ENCODE peak calls at places on chromosome 16, in nine cellular contexts. P is PC-3, L is endothelial cell, T is nephron progenitor cell, K is kidney, O is Calu3, S is body of pancreas, B is transverse colon, H is choroid plexus epithelial cell. Q is an unnamed sample.

GRCh38 chr16:149024-149675 is 3.3 kb upstream of the HBZ start:
- DNase-seq in P (no peak), L (no peak), T (no peak), K (no peak), O (no peak), S (no peak), B (no peak), H (peak; percentile 30), Q (no peak)

GRCh38 chr16:70254095-70254964 is 2.6 kb upstream of the EXOSC6 start:
- DNase-seq in P (no peak), L (no peak), T (no peak), K (no peak), O (no peak), S (no peak), B (no peak), H (peak; percentile 77), Q (no peak)

GRCh38 chr16:4505356-4506153 is 29.4 kb downstream of the HMOX2 start:
- DNase-seq in P (no peak), L (no peak), T (no peak), K (no peak), O (no peak), S (no peak), B (peak; percentile 67), H (no peak), Q (no peak)

GRCh38 chr16:70730016-70730415 is 44.2 kb upstream of the MTSS2 start:
- DNase-seq in P (no peak), L (no peak), T (no peak), K (no peak), O (no peak), S (no peak), B (no peak), H (no peak), Q (no peak)

GRCh38 chr16:56617212-56618085 is 8.1 kb upstream of the MT1E start:
- DNase-seq in P (no peak), L (no peak), T (peak; percentile 67), K (peak; percentile 93), O (no peak), S (peak; percentile 79), B (peak; percentile 70), H (peak; percentile 83), Q (peak; percentile 85)

GRCh38 chr16:46927273-46927672 is 43.1 kb downstream of the GPT2 start:
- DNase-seq in P (no peak), L (no peak), T (no peak), K (peak; percentile 48), O (no peak), S (no peak), B (no peak), H (no peak), Q (no peak)

GRCh38 chr16:752008-752315 is 8.6 kb upstream of the MSLN start:
- DNase-seq in P (no peak), L (no peak), T (no peak), K (no peak), O (no peak), S (no peak), B (no peak), H (no peak), Q (peak; percentile 59)

GRCh38 chr16:73082608-73083007 is 34.7 kb upstream of the ZFHX3 start:
- DNase-seq in P (peak; percentile 82), L (no peak), T (no peak), K (no peak), O (no peak), S (no peak), B (no peak), H (peak; percentile 94), Q (no peak)

GRCh38 chr16:745739-746138 is 4.9 kb upstream of the CIAO3 start:
- DNase-seq in P (no peak), L (peak; percentile 62), T (peak; percentile 73), K (no peak), O (peak; percentile 74), S (no peak), B (no peak), H (no peak), Q (peak; percentile 92)

GRCh38 chr16:29943846-29944669 is 17.8 kb upstream of the TMEM219 start:
- DNase-seq in P (peak; percentile 95), L (no peak), T (peak; percentile 28), K (no peak), O (peak; percentile 82), S (peak; percentile 70), B (peak; percentile 79), H (peak; percentile 96), Q (peak; percentile 90)

GRCh38 chr16:11493531-11493929 is 93.2 kb downstream of the LITAF start:
- DNase-seq in P (no peak), L (no peak), T (no peak), K (no peak), O (no peak), S (no peak), B (no peak), H (no peak), Q (no peak)

GRCh38 chr16:89031715-89032659 is 55.0 kb upstream of the CBFA2T3 start:
- DNase-seq in P (no peak), L (no peak), T (no peak), K (peak; percentile 64), O (peak; percentile 42), S (no peak), B (peak; percentile 56), H (no peak), Q (no peak)

GRCh38 chr16:55754056-55754455 is 78.8 kb downstream of the CES1 start:
- DNase-seq in P (no peak), L (no peak), T (no peak), K (no peak), O (no peak), S (no peak), B (no peak), H (no peak), Q (no peak)

GRCh38 chr16:53085539-53086450 is 31.0 kb downstream of the CHD9 start:
- DNase-seq in P (no peak), L (no peak), T (no peak), K (no peak), O (no peak), S (no peak), B (no peak), H (peak; percentile 28), Q (peak; percentile 41)

GRCh38 chr16:12239953-12240485 is 263.5 kb downstream of the SNX29 start:
- DNase-seq in P (no peak), L (no peak), T (no peak), K (no peak), O (no peak), S (no peak), B (no peak), H (peak; percentile 66), Q (no peak)

DNA sequence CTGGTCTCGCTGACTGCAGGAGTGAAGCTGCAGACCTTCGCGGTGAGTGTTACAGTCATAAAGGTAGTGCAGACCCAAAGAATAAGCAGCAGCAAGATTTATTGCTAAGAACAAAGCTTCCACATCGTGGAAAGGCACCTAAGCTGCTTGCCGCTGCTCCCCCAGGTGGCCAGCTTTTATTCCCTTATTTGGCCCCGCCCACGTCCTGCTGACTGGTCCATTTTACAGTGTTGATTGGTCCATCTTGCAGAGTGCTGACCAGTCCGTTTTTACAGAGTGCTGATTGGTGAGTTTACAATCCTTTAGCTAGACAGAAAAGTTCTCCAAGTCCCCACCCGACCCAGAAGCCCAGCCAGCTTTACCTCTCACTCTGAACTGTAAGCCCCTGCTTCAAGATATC is 227.8 kb downstream of the ABCC12 start:
- DNase-seq in P (peak; percentile 11), L (no peak), T (no peak), K (no peak), O (peak; percentile 12), S (no peak), B (no peak), H (no peak), Q (peak; percentile 65)
- TF ChIP-seq CTCF in P (peak; percentile 26), L (no peak), T (no peak), K (no peak), O (no peak), S (no peak), B (no peak), H (no peak), Q (no peak)

DNA sequence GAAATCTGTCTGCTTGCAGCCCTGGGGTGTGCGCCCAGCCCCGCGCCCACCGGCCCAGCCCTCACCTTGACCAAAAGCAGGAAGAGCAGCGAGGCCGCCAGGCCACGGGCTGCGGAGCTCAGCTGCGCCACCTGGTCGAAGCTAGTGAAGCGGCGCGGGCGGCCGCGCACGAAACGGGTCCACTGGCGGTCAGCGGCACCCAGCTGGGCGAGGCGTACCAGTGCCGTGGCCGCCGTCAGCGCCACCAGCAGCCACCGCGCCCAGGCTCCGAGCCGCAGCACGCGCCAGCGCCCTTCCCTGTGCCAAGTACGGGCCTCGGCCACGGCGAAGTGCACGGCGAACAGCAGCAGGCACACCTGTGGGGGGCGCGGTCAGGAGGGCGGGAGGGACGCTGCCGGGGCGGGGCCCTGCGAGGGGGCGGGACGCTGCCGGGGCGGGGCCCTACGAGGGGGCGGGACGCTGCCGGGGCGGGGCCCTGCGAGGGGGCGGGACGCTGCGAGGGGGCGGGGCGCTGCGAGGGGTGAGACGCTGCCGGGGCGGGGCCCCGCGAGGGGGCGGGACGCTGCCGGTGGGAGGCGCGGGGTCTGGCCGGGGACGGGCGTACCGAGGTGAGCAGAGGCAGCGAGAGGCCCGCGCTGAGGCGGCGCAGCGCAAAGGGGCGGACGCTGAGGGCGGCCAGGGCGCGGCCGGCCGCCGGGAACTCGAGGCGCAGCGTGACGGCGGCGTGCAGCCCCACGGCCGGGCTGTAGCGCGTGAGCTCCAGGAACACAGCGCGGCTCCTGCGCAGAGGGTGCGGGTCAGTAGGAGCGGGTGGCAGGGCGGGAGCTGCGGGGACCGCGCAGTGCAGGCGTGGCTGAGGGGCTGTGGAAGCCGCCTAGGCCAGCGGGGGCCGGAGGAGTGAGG is 43.3 kb downstream of the TSC2 start:
- DNase-seq in P (peak; percentile 84), L (peak; percentile 89), T (peak; percentile 96), K (peak; percentile 95), O (peak; percentile 82), S (peak; percentile 93), B (peak; percentile 93), H (peak; percentile 73), Q (peak; percentile 97)
- TF ChIP-seq CTCF in P (peak; percentile 55), L (peak; percentile 13), T (peak; percentile 34), K (peak; percentile 28), O (no peak), S (peak; percentile 21), B (peak; percentile 29), H (no peak), Q (peak; percentile 78)

GRCh38 chr16:8885674-8886592 is 3.8 kb downstream of the LITAFD start:
- DNase-seq in P (peak; percentile 55), L (no peak), T (no peak), K (peak; percentile 73), O (peak; percentile 36), S (peak; percentile 44), B (peak; percentile 50), H (no peak), Q (peak; percentile 76)
- TF ChIP-seq CTCF in P (peak; percentile 23), L (no peak), T (no peak), K (no peak), O (peak; percentile 20), S (no peak), B (no peak), H (peak; percentile 12), Q (peak; percentile 61)

GRCh38 chr16:48860341-48860740 is 250.4 kb upstream of the N4BP1 start:
- DNase-seq in P (no peak), L (no peak), T (no peak), K (no peak), O (no peak), S (no peak), B (no peak), H (no peak), Q (no peak)

GRCh38 chr16:48865511-48865910 is 255.5 kb upstream of the N4BP1 start:
- DNase-seq in P (no peak), L (no peak), T (no peak), K (no peak), O (no peak), S (no peak), B (no peak), H (no peak), Q (no peak)

GRCh38 chr16:48864055-48864454 is 254.1 kb upstream of the N4BP1 start:
- DNase-seq in P (no peak), L (no peak), T (no peak), K (no peak), O (no peak), S (no peak), B (no peak), H (no peak), Q (peak; percentile 66)

GRCh38 chr16:48862087-48862532 is 252.1 kb upstream of the N4BP1 start:
- DNase-seq in P (peak; percentile 48), L (no peak), T (peak; percentile 23), K (no peak), O (peak; percentile 14), S (no peak), B (peak; percentile 8), H (no peak), Q (peak; percentile 65)
- TF ChIP-seq CTCF in P (peak; percentile 51), L (peak; percentile 22), T (peak; percentile 53), K (no peak), O (no peak), S (no peak), B (no peak), H (no peak), Q (peak; percentile 72)